ENCODE peak calls at places on chromosomes 6 and 20, in four cellular contexts. W is IMR-90, H is A549, J is ovary. M is an unnamed sample.

GRCh38 chr20:31936430-31936829 is 15.4 kb downstream of the PDRG1 start:
- DNase-seq in W (no peak), J (no peak), H (no peak), M (no peak)

GRCh38 chr6:157683707-157684106 is 139.3 kb upstream of the SNX9 start:
- DNase-seq in H (no peak), J (no peak), W (no peak), M (no peak)

GRCh38 chr6:21732731-21733130 is 139.2 kb downstream of the SOX4 start:
- DNase-seq in H (no peak), J (no peak), W (no peak), M (no peak)

GRCh38 chr6:125046107-125046925 is 84.1 kb downstream of the RNF217 start:
- DNase-seq in J (no peak), H (no peak), W (no peak), M (no peak)

GRCh38 chr6:161319231-161319630 is 45.4 kb upstream of the AGPAT4 start:
- DNase-seq in J (no peak), H (no peak), W (no peak), M (no peak)

GRCh38 chr20:1841554-1842140 is 53.6 kb upstream of the SIRPA start:
- DNase-seq in H (no peak), J (no peak), W (peak; percentile 26), M (no peak)

GRCh38 chr6:128173290-128173689 is 272.4 kb upstream of the THEMIS start:
- DNase-seq in W (peak; percentile 11), H (no peak), J (no peak), M (no peak)

GRCh38 chr20:41072099-41072798 is 43.6 kb downstream of the TOP1 start:
- DNase-seq in W (peak; percentile 88), J (peak; percentile 22), H (no peak), M (no peak)

GRCh38 chr6:25193147-25193864 is 85.9 kb upstream of the CARMIL1 start:
- DNase-seq in J (peak; percentile 74), H (peak; percentile 54), W (peak; percentile 95), M (peak; percentile 50)

GRCh38 chr6:123850555-123850954 is 46.9 kb downstream of the NKAIN2 start:
- DNase-seq in J (no peak), H (no peak), W (no peak), M (no peak)

GRCh38 chr20:23826541-23827018 is at the start of gene CST2:
- DNase-seq in J (no peak), H (peak; percentile 13), W (no peak), M (no peak)

GRCh38 chr6:30769088-30769852 is 24.9 kb upstream of the IER3 start:
- DNase-seq in W (peak; percentile 98), J (peak; percentile 82), H (peak; percentile 94), M (peak; percentile 87)

DNA sequence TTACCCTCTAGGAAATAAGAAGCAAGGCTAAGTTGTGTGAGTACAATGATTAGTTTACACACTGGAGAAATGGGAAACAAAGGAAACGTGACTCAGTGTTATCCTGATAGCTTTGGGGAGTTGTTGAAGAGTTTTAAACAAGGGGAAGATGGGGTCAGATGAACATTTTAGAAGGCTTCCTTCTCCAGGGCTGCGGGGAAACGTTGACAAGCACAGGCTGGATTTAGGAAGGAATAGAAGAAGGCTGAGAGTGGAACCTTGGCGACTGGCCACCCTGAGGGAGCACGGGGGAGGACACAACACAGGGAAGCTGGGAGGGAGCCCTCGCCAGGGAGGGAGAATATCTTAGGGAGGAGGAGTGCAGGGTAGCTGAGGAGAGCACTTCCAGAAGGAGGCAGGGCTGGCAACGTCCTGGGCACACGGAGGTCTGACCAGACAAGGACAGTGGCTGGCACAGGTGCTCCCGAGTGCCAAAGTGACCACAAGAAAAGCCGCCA is 134.7 kb downstream of the AIG1 start:
- DNase-seq in W (no peak), J (peak; percentile 55), H (no peak), M (peak; percentile 41)
- TF ChIP-seq POLR2A in W (no peak), J (no peak), H (no peak), M (no peak)

GRCh38 chr6:7134999-7135735 is 27.4 kb downstream of the RREB1 start:
- DNase-seq in H (no peak), J (no peak), W (no peak), M (no peak)
- H3K4me1 ChIP-seq in H (peaks cover 51% of the 10 kb centered on the region), J (no peaks in the 10 kb centered on the region), W (peaks cover 9% of the 10 kb centered on the region), M (peaks cover 18% of the 10 kb centered on the region)

GRCh38 chr6:28378644-28379043 is 20.9 kb downstream of the ZSCAN12 start:
- DNase-seq in H (no peak), W (no peak), J (no peak), M (no peak)

GRCh38 chr6:28377879-28378278 is 21.7 kb downstream of the ZSCAN12 start:
- DNase-seq in W (no peak), H (no peak), J (no peak), M (no peak)

GRCh38 chr6:28380381-28380780 is 19.2 kb downstream of the ZSCAN12 start:
- DNase-seq in W (no peak), J (no peak), H (no peak), M (no peak)

GRCh38 chr6:28384143-28384533 is 15.4 kb downstream of the ZSCAN12 start:
- DNase-seq in W (no peak), J (no peak), H (no peak), M (no peak)

GRCh38 chr6:28383235-28384142 is 16.1 kb downstream of the ZSCAN12 start:
- DNase-seq in J (peak; percentile 85), H (peak; percentile 91), W (peak; percentile 93), M (peak; percentile 90)
- TF ChIP-seq POLR2A in J (no peak), H (no peak), W (peak; percentile 77), M (peak; percentile 13)

GRCh38 chr6:169165031-169165430 is 88.6 kb downstream of the THBS2 start:
- DNase-seq in W (peak; percentile 22), H (no peak), J (no peak), M (no peak)
- H3K4me1 ChIP-seq in W (peaks cover 44% of the 10 kb centered on the region), H (peaks cover 14% of the 10 kb centered on the region), J (peaks cover 16% of the 10 kb centered on the region), M (no peaks in the 10 kb centered on the region)

DNA sequence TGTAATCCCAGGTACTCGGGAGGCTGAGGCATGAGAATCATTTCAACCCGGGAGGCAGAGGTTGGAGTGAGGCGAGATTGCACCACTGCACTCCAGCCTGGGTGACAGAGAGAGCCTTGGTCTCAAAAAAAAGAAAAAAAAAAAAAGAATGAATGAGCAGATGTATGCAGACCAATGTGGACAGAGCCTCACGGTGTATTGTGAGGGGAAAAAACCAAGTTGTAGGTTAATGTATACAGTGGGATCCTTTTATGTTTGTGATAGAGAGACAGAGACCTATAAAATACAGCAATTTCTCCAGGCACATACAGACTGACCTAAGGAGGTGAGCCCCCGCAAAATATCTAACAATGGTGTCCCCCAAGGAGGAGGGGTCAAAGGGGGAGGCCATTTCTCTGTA is 11.7 kb downstream of the TGM2 start:
- DNase-seq in W (no peak), H (no peak), J (no peak), M (no peak)
- TF ChIP-seq POLR2A in W (no peak), H (no peak), J (no peak), M (no peak)

GRCh38 chr20:53843645-53844044 is 226.7 kb downstream of the BCAS1 start:
- DNase-seq in J (no peak), W (no peak), H (no peak), M (no peak)
- H3K4me1 ChIP-seq in J (no peaks in the 10 kb centered on the region), W (no peaks in the 10 kb centered on the region), H (peaks cover 26% of the 10 kb centered on the region), M (no peaks in the 10 kb centered on the region)

GRCh38 chr20:47070176-47070575 is 175.5 kb downstream of the EYA2 start:
- DNase-seq in W (peak; percentile 72), H (no peak), J (no peak), M (no peak)

GRCh38 chr20:47063808-47064207 is 169.2 kb downstream of the EYA2 start:
- DNase-seq in H (no peak), J (no peak), W (no peak), M (no peak)

GRCh38 chr20:47066484-47067270 is 172.0 kb downstream of the EYA2 start:
- DNase-seq in H (no peak), W (peak; percentile 91), J (no peak), M (no peak)

GRCh38 chr20:47071646-47072185 is 177.1 kb downstream of the EYA2 start:
- DNase-seq in J (no peak), W (no peak), H (no peak), M (no peak)

DNA sequence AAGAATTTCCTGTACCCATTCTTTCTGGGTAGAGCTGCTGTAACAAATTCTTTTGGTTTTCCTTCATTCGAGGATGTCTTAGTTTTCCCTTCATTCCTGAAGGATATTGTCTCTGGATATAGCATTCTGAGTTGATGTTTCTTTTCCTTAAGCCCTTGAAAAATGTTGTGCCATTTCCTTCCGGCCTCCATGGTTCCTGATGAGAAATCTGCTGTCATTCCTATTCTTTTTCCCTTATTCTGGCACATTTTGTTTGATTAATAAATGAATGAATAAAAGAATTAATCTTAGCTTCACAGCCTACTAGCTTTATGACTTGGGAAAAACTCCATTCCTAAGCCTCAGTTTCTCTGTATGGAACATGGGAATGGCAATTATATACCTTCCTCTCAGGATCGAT is 173.1 kb downstream of the EYA2 start:
- DNase-seq in W (peak; percentile 6), J (no peak), H (peak; percentile 17), M (no peak)
- TF ChIP-seq POLR2A in W (no peak), J (no peak), H (no peak), M (no peak)

GRCh38 chr6:56689663-56690062 is 47.0 kb upstream of the DST start:
- DNase-seq in J (no peak), H (no peak), W (no peak), M (no peak)

GRCh38 chr6:56690519-56691200 is 48.0 kb upstream of the DST start:
- DNase-seq in J (no peak), W (peak; percentile 81), H (no peak), M (no peak)

GRCh38 chr6:56692586-56693245 is 50.0 kb upstream of the DST start:
- DNase-seq in H (no peak), W (peak; percentile 78), J (no peak), M (no peak)

GRCh38 chr6:56693246-56693607 is 50.5 kb upstream of the DST start:
- DNase-seq in J (peak; percentile 54), W (peak; percentile 87), H (peak; percentile 56), M (peak; percentile 84)

DNA sequence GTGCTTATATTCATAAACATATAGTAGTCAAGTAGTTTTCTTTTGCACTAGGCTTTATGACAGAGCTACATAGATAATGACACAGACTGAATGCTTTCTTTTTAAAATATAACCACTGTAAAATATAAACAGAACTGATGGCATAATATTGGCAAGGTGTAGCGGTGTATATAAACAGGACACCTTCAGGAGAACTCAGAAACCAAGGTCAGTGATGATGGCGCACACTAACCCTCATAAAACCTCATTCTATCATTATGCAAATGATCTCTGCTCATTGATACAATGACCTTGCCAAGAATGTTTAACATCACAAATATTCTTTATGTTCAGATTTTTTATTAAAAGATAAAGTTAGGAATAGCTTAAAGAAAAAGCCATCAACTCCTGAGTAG is 48.5 kb upstream of the DST start:
- DNase-seq in W (no peak), H (no peak), J (no peak), M (no peak)
- H3K4me1 ChIP-seq in W (peaks cover 10% of the 10 kb centered on the region), H (peaks cover 74% of the 10 kb centered on the region), J (peaks cover 10% of the 10 kb centered on the region), M (peaks cover under 1% of the 10 kb centered on the region)

GRCh38 chr6:84764332-84765049 is at the start of gene TBX18:
- DNase-seq in W (peak; percentile 88), H (peak; percentile 98), J (peak; percentile 92), M (peak; percentile 91)
- TF ChIP-seq POLR2A in W (no peak), H (peak; percentile 39), J (peak; percentile 43), M (no peak)